ENCODE peak calls at places on chromosomes 3 and 15, in nine cellular contexts. One of them, this sample, is unnamed.

GRCh38 chr15:82852906-82853635 is 43.6 kb downstream of the WHAMM start:
- DNase-seq in nephron progenitor cell: no peak
- DNase-seq in stomach: peak
- DNase-seq in ovary: no peak
- DNase-seq in epithelial cell of proximal tubule: no peak
- DNase-seq in RWPE1: no peak
- DNase-seq in sigmoid colon: no peak
- DNase-seq in heart left ventricle: no peak
- DNase-seq in neural crest cell: no peak
- DNase-seq in this sample: no peak

GRCh38 chr3:69385723-69386483 is at the start of gene FRMD4B:
- DNase-seq in nephron progenitor cell: peak
- DNase-seq in stomach: peak
- DNase-seq in ovary: peak
- DNase-seq in epithelial cell of proximal tubule: no peak
- DNase-seq in RWPE1: no peak
- DNase-seq in sigmoid colon: peak
- DNase-seq in heart left ventricle: peak
- DNase-seq in neural crest cell: peak
- DNase-seq in this sample: peak

GRCh38 chr3:128681277-128681829 is 30.7 kb upstream of the RPN1 start:
- DNase-seq in nephron progenitor cell: no peak
- DNase-seq in stomach: no peak
- DNase-seq in ovary: no peak
- DNase-seq in epithelial cell of proximal tubule: no peak
- DNase-seq in RWPE1: peak
- DNase-seq in sigmoid colon: no peak
- DNase-seq in heart left ventricle: no peak
- DNase-seq in neural crest cell: no peak
- DNase-seq in this sample: no peak

GRCh38 chr3:181382656-181383055 is 329.1 kb upstream of the SOX2 start:
- DNase-seq in nephron progenitor cell: no peak
- DNase-seq in stomach: no peak
- DNase-seq in ovary: no peak
- DNase-seq in epithelial cell of proximal tubule: no peak
- DNase-seq in RWPE1: no peak
- DNase-seq in sigmoid colon: no peak
- DNase-seq in heart left ventricle: no peak
- DNase-seq in neural crest cell: no peak
- DNase-seq in this sample: no peak

GRCh38 chr15:69662668-69663000 is 210.0 kb downstream of the RPLP1 start:
- DNase-seq in nephron progenitor cell: no peak
- DNase-seq in stomach: no peak
- DNase-seq in ovary: no peak
- DNase-seq in epithelial cell of proximal tubule: no peak
- DNase-seq in RWPE1: no peak
- DNase-seq in sigmoid colon: no peak
- DNase-seq in heart left ventricle: no peak
- DNase-seq in neural crest cell: no peak
- DNase-seq in this sample: no peak

GRCh38 chr15:52786436-52787122 is 3.6 kb downstream of the ONECUT1 start:
- DNase-seq in nephron progenitor cell: peak
- DNase-seq in stomach: no peak
- DNase-seq in ovary: no peak
- DNase-seq in epithelial cell of proximal tubule: no peak
- DNase-seq in RWPE1: no peak
- DNase-seq in sigmoid colon: no peak
- DNase-seq in heart left ventricle: no peak
- DNase-seq in neural crest cell: peak
- DNase-seq in this sample: no peak

GRCh38 chr3:185537369-185537970 is 14.9 kb downstream of the LIPH start:
- DNase-seq in nephron progenitor cell: no peak
- DNase-seq in stomach: peak
- DNase-seq in ovary: no peak
- DNase-seq in epithelial cell of proximal tubule: peak
- DNase-seq in RWPE1: peak
- DNase-seq in sigmoid colon: peak
- DNase-seq in heart left ventricle: peak
- DNase-seq in neural crest cell: no peak
- DNase-seq in this sample: peak

GRCh38 chr3:108225221-108225620 is 3.0 kb upstream of the IFT57 start:
- DNase-seq in nephron progenitor cell: no peak
- DNase-seq in stomach: no peak
- DNase-seq in ovary: no peak
- DNase-seq in epithelial cell of proximal tubule: no peak
- DNase-seq in RWPE1: no peak
- DNase-seq in sigmoid colon: no peak
- DNase-seq in heart left ventricle: no peak
- DNase-seq in neural crest cell: no peak
- DNase-seq in this sample: no peak

GRCh38 chr3:42668793-42669217 is 15.3 kb downstream of the ZBTB47 start:
- DNase-seq in nephron progenitor cell: no peak
- DNase-seq in stomach: no peak
- DNase-seq in ovary: peak
- DNase-seq in epithelial cell of proximal tubule: no peak
- DNase-seq in RWPE1: no peak
- DNase-seq in sigmoid colon: peak
- DNase-seq in heart left ventricle: no peak
- DNase-seq in neural crest cell: no peak
- DNase-seq in this sample: no peak

GRCh38 chr3:49618412-49618811 is 55.7 kb upstream of the APEH start:
- DNase-seq in nephron progenitor cell: no peak
- DNase-seq in stomach: no peak
- DNase-seq in ovary: no peak
- DNase-seq in epithelial cell of proximal tubule: no peak
- DNase-seq in RWPE1: no peak
- DNase-seq in sigmoid colon: no peak
- DNase-seq in heart left ventricle: no peak
- DNase-seq in neural crest cell: no peak
- DNase-seq in this sample: no peak

DNA sequence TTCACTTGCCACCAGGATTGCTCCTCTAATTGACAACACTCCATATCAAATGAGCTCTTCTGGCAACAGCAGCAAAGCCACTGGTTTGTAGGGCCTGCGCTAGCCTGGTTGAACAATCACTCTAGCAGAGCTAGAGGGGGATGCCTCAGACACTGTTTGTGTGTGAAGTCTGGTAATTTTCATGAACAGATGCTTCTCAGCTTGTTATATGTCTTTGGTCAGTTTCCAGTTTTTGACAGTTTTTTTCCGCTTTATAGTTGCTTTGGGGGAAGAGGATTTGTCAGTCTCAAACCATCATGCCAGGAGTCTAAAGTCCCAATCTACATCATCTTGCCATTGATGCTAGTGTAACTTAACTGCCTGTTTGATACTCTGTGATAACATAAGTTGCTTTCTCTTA is 136.0 kb downstream of the HCN4 start:
- DNase-seq in nephron progenitor cell: no peak
- DNase-seq in stomach: no peak
- DNase-seq in ovary: no peak
- DNase-seq in epithelial cell of proximal tubule: no peak
- DNase-seq in RWPE1: no peak
- DNase-seq in sigmoid colon: no peak
- DNase-seq in heart left ventricle: no peak
- DNase-seq in neural crest cell: no peak
- DNase-seq in this sample: no peak
- TF ChIP-seq CTCF in nephron progenitor cell: no peak
- TF ChIP-seq CTCF in stomach: no peak
- TF ChIP-seq CTCF in ovary: no peak
- TF ChIP-seq CTCF in epithelial cell of proximal tubule: no peak
- TF ChIP-seq CTCF in RWPE1: no peak
- TF ChIP-seq CTCF in sigmoid colon: no peak
- TF ChIP-seq CTCF in heart left ventricle: no peak
- TF ChIP-seq CTCF in neural crest cell: no peak
- TF ChIP-seq CTCF in this sample: no peak

GRCh38 chr3:55894605-55895004 is 407.5 kb upstream of the WNT5A start:
- DNase-seq in nephron progenitor cell: no peak
- DNase-seq in stomach: no peak
- DNase-seq in ovary: no peak
- DNase-seq in epithelial cell of proximal tubule: no peak
- DNase-seq in RWPE1: no peak
- DNase-seq in sigmoid colon: no peak
- DNase-seq in heart left ventricle: no peak
- DNase-seq in neural crest cell: no peak
- DNase-seq in this sample: no peak
- TF ChIP-seq CTCF in nephron progenitor cell: no peak
- TF ChIP-seq CTCF in stomach: no peak
- TF ChIP-seq CTCF in ovary: no peak
- TF ChIP-seq CTCF in epithelial cell of proximal tubule: no peak
- TF ChIP-seq CTCF in RWPE1: no peak
- TF ChIP-seq CTCF in sigmoid colon: no peak
- TF ChIP-seq CTCF in heart left ventricle: no peak
- TF ChIP-seq CTCF in neural crest cell: no peak
- TF ChIP-seq CTCF in this sample: no peak

DNA sequence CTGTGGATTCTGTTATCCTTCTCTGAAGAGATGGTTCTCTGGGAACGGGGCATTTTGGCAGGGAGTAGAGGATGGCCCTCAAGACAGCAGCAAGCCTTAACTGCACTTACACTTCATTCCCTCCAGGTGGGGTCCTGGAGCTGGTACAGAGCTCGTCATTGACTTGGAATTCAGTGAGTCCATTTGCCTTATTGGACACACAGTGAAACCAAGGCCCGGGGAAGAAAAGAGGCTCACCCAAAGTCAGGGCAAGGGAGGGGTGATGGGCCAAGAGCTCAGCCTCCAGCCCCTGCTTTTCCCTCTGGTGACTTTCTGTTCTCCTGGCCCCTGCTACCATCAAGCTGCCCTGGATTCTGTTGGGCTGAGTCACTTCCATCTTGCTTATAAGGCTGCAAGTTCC is 125.6 kb downstream of the ETFA start:
- DNase-seq in nephron progenitor cell: peak
- DNase-seq in stomach: peak
- DNase-seq in ovary: no peak
- DNase-seq in epithelial cell of proximal tubule: peak
- DNase-seq in RWPE1: peak
- DNase-seq in sigmoid colon: no peak
- DNase-seq in heart left ventricle: no peak
- DNase-seq in neural crest cell: peak
- DNase-seq in this sample: peak
- TF ChIP-seq CTCF in nephron progenitor cell: peak
- TF ChIP-seq CTCF in stomach: peak
- TF ChIP-seq CTCF in ovary: no peak
- TF ChIP-seq CTCF in epithelial cell of proximal tubule: peak
- TF ChIP-seq CTCF in RWPE1: no peak
- TF ChIP-seq CTCF in sigmoid colon: no peak
- TF ChIP-seq CTCF in heart left ventricle: peak
- TF ChIP-seq CTCF in neural crest cell: peak
- TF ChIP-seq CTCF in this sample: peak

DNA sequence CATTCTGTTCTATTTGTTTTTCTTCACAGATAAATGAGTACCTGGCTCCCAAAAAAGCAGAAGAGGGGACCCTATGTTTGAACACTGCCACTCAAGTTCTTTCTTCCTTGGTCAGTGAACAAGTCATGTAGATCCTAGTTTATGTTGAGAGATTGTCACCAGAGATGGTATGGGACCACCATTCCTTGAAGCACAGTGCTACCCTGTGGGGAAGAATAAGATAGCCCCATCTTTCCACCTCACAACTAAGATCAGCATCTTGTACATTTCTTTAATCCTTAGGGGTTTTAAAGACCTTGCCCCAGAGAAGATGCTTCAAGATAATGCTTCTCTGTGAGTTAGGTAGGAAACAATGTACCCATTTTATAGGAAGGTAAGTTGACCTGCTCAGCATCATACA is 233.5 kb upstream of the WNT5A start:
- DNase-seq in nephron progenitor cell: no peak
- DNase-seq in stomach: no peak
- DNase-seq in ovary: no peak
- DNase-seq in epithelial cell of proximal tubule: no peak
- DNase-seq in RWPE1: peak
- DNase-seq in sigmoid colon: no peak
- DNase-seq in heart left ventricle: no peak
- DNase-seq in neural crest cell: no peak
- DNase-seq in this sample: no peak
- TF ChIP-seq CTCF in nephron progenitor cell: peak
- TF ChIP-seq CTCF in stomach: no peak
- TF ChIP-seq CTCF in ovary: no peak
- TF ChIP-seq CTCF in epithelial cell of proximal tubule: peak
- TF ChIP-seq CTCF in RWPE1: no peak
- TF ChIP-seq CTCF in sigmoid colon: no peak
- TF ChIP-seq CTCF in heart left ventricle: no peak
- TF ChIP-seq CTCF in neural crest cell: no peak
- TF ChIP-seq CTCF in this sample: no peak

GRCh38 chr3:135792174-135792573 is 173.4 kb upstream of the PPP2R3A start:
- DNase-seq in nephron progenitor cell: peak
- DNase-seq in stomach: no peak
- DNase-seq in ovary: no peak
- DNase-seq in epithelial cell of proximal tubule: no peak
- DNase-seq in RWPE1: no peak
- DNase-seq in sigmoid colon: no peak
- DNase-seq in heart left ventricle: no peak
- DNase-seq in neural crest cell: peak
- DNase-seq in this sample: no peak
- TF ChIP-seq CTCF in nephron progenitor cell: peak
- TF ChIP-seq CTCF in stomach: no peak
- TF ChIP-seq CTCF in ovary: no peak
- TF ChIP-seq CTCF in epithelial cell of proximal tubule: peak
- TF ChIP-seq CTCF in RWPE1: no peak
- TF ChIP-seq CTCF in sigmoid colon: no peak
- TF ChIP-seq CTCF in heart left ventricle: no peak
- TF ChIP-seq CTCF in neural crest cell: no peak
- TF ChIP-seq CTCF in this sample: peak

GRCh38 chr3:54836876-54837275 is 91.0 kb downstream of the LRTM1 start:
- DNase-seq in nephron progenitor cell: peak
- DNase-seq in stomach: no peak
- DNase-seq in ovary: no peak
- DNase-seq in epithelial cell of proximal tubule: no peak
- DNase-seq in RWPE1: no peak
- DNase-seq in sigmoid colon: no peak
- DNase-seq in heart left ventricle: no peak
- DNase-seq in neural crest cell: no peak
- DNase-seq in this sample: no peak

GRCh38 chr3:54841461-54841860 is 86.4 kb downstream of the LRTM1 start:
- DNase-seq in nephron progenitor cell: no peak
- DNase-seq in stomach: no peak
- DNase-seq in ovary: no peak
- DNase-seq in epithelial cell of proximal tubule: no peak
- DNase-seq in RWPE1: no peak
- DNase-seq in sigmoid colon: no peak
- DNase-seq in heart left ventricle: no peak
- DNase-seq in neural crest cell: no peak
- DNase-seq in this sample: no peak

GRCh38 chr3:54835701-54836100 is 92.2 kb downstream of the LRTM1 start:
- DNase-seq in nephron progenitor cell: no peak
- DNase-seq in stomach: no peak
- DNase-seq in ovary: no peak
- DNase-seq in epithelial cell of proximal tubule: no peak
- DNase-seq in RWPE1: no peak
- DNase-seq in sigmoid colon: no peak
- DNase-seq in heart left ventricle: no peak
- DNase-seq in neural crest cell: no peak
- DNase-seq in this sample: no peak

GRCh38 chr3:54843352-54843751 is 84.5 kb downstream of the LRTM1 start:
- DNase-seq in nephron progenitor cell: no peak
- DNase-seq in stomach: no peak
- DNase-seq in ovary: no peak
- DNase-seq in epithelial cell of proximal tubule: no peak
- DNase-seq in RWPE1: no peak
- DNase-seq in sigmoid colon: no peak
- DNase-seq in heart left ventricle: no peak
- DNase-seq in neural crest cell: no peak
- DNase-seq in this sample: no peak

GRCh38 chr3:54837964-54838363 is 89.9 kb downstream of the LRTM1 start:
- DNase-seq in nephron progenitor cell: no peak
- DNase-seq in stomach: no peak
- DNase-seq in ovary: no peak
- DNase-seq in epithelial cell of proximal tubule: no peak
- DNase-seq in RWPE1: no peak
- DNase-seq in sigmoid colon: no peak
- DNase-seq in heart left ventricle: no peak
- DNase-seq in neural crest cell: no peak
- DNase-seq in this sample: no peak
- TF ChIP-seq CTCF in nephron progenitor cell: no peak
- TF ChIP-seq CTCF in stomach: no peak
- TF ChIP-seq CTCF in ovary: no peak
- TF ChIP-seq CTCF in epithelial cell of proximal tubule: peak
- TF ChIP-seq CTCF in RWPE1: no peak
- TF ChIP-seq CTCF in sigmoid colon: no peak
- TF ChIP-seq CTCF in heart left ventricle: no peak
- TF ChIP-seq CTCF in neural crest cell: peak
- TF ChIP-seq CTCF in this sample: no peak

This sample was measured in Calu3.